ENCODE peak calls at places on chromosomes 7 and 10, in nine cellular contexts. L is heart left ventricle, W is keratinocyte, D is neural progenitor cell, G is A549, P is esophagus muscularis mucosa, O is gastrocnemius medialis, E is BE2C, N is GM23338. R is an unnamed sample. For H3K4me1, the result is how much of the 10 kb centered on the place peaks cover.

GRCh38 chr10:11387044-11387443 is 224.4 kb downstream of the USP6NL start:
- DNase-seq in L (no peak), W (no peak), D (no peak), G (no peak), P (no peak), O (no peak), E (no peak), N (no peak), R (no peak)

GRCh38 chr7:40419832-40420231 is 285.0 kb downstream of the SUGCT start:
- DNase-seq in L (no peak), W (no peak), D (no peak), G (no peak), P (no peak), O (no peak), E (no peak), N (no peak), R (no peak)

GRCh38 chr7:73983437-73984164 is 44.4 kb upstream of the ELN start:
- DNase-seq in L (peak), W (no peak), D (no peak), G (no peak), P (no peak), O (no peak), E (peak), N (no peak), R (no peak)

GRCh38 chr10:96719850-96720421 is 378 bp downstream of the PIK3AP1 start:
- DNase-seq in L (peak), W (no peak), D (peak), G (peak), P (no peak), O (peak), E (peak), N (peak), R (peak)

GRCh38 chr7:139982927-139983925 is 79.5 kb downstream of the PARP12 start:
- DNase-seq in L (no peak), W (no peak), D (no peak), G (no peak), P (no peak), O (no peak), E (no peak), N (no peak), R (no peak)

GRCh38 chr7:11665381-11665780 is 166.6 kb downstream of the THSD7A start:
- DNase-seq in L (no peak), W (no peak), D (no peak), G (peak), P (no peak), O (no peak), E (no peak), N (no peak), R (no peak)

GRCh38 chr10:131978366-131978765 is 3.4 kb downstream of the BNIP3 start:
- DNase-seq in L (no peak), W (no peak), D (no peak), G (no peak), P (no peak), O (no peak), E (no peak), N (no peak), R (no peak)

GRCh38 chr7:134823400-134823799 is 44.0 kb downstream of the CALD1 start:
- DNase-seq in L (no peak), W (no peak), D (no peak), G (no peak), P (no peak), O (no peak), E (no peak), N (no peak), R (no peak)

GRCh38 chr10:129047001-129047400 is 420.0 kb upstream of the MGMT start:
- DNase-seq in L (no peak), W (no peak), D (no peak), G (no peak), P (no peak), O (no peak), E (no peak), N (no peak), R (no peak)

GRCh38 chr7:38451840-38452239 is 178.4 kb upstream of the TARP start:
- DNase-seq in L (no peak), W (no peak), D (peak), G (peak), P (no peak), O (no peak), E (no peak), N (peak), R (no peak)

GRCh38 chr10:21334891-21335696 is 190.4 kb downstream of the SKIDA1 start:
- DNase-seq in L (peak), W (peak), D (no peak), G (peak), P (no peak), O (peak), E (peak), N (no peak), R (peak)

GRCh38 chr7:17528636-17529035 is 230.2 kb downstream of the AHR start:
- DNase-seq in L (no peak), W (no peak), D (no peak), G (no peak), P (no peak), O (no peak), E (no peak), N (no peak), R (no peak)

GRCh38 chr10:107546986-107547385 is 382.5 kb upstream of the SORCS1 start:
- DNase-seq in L (no peak), W (no peak), D (no peak), G (no peak), P (no peak), O (no peak), E (no peak), N (no peak), R (no peak)

GRCh38 chr10:16732376-16732775 is 84.8 kb downstream of the RSU1 start:
- DNase-seq in L (no peak), W (no peak), D (no peak), G (no peak), P (no peak), O (no peak), E (no peak), N (no peak), R (no peak)

GRCh38 chr7:27516415-27516814 is 146.3 kb downstream of the HIBADH start:
- DNase-seq in L (no peak), W (no peak), D (peak), G (no peak), P (no peak), O (no peak), E (no peak), N (peak), R (no peak)

GRCh38 chr10:114519306-114519669 is 115.0 kb upstream of the AFAP1L2 start:
- DNase-seq in L (no peak), W (no peak), D (no peak), G (peak), P (no peak), O (peak), E (no peak), N (no peak), R (peak)

GRCh38 chr7:44045226-44046014 is 918 bp downstream of the DBNL start:
- DNase-seq in L (no peak), W (no peak), D (no peak), G (no peak), P (no peak), O (no peak), E (no peak), N (no peak), R (no peak)
- H3K4me1 ChIP-seq in L (under half), W (under half), D (under half), G (under half), P (under half), O (under half), E (under half), N (under half), R (under half)

GRCh38 chr7:118104812-118105441 is 79.0 kb upstream of the LSM8 start:
- DNase-seq in L (no peak), W (no peak), D (no peak), G (peak), P (no peak), O (no peak), E (no peak), N (peak), R (no peak)
- TF ChIP-seq CTCF in L (peak), W (no peak), D (peak), G (peak), P (peak), O (peak), E (peak), N (peak), R (peak)

GRCh38 chr10:72083234-72084093 is 4.9 kb downstream of the SPOCK2 start:
- DNase-seq in L (no peak), W (no peak), D (no peak), G (no peak), P (no peak), O (no peak), E (no peak), N (no peak), R (no peak)
- H3K4me1 ChIP-seq in L (under half), W (under half), D (under half), G (under half), P (under half), O (under half), E (under half), N (under half), R (under half)

GRCh38 chr10:101780818-101781654 is 2.2 kb downstream of the NPM3 start:
- DNase-seq in L (peak), W (no peak), D (peak), G (peak), P (no peak), O (peak), E (peak), N (peak), R (peak)
- TF ChIP-seq CTCF in L (peak), W (peak), D (peak), G (peak), P (peak), O (peak), E (peak), N (peak), R (no peak)

GRCh38 chr10:79149662-79150443 is 81.1 kb downstream of the ZMIZ1 start:
- DNase-seq in L (peak), W (no peak), D (peak), G (peak), P (peak), O (peak), E (peak), N (no peak), R (peak)
- H3K4me1 ChIP-seq in L (half or more), W (half or more), D (under half), G (half or more), P (half or more), O (half or more), E (half or more), N (under half), R (half or more)